ENCODE peak calls at places on chromosomes 11 and 22, in six cellular contexts. G, Y, W, F, D and X are unnamed samples.

GRCh38 chr11:119470316-119471266 is 47.6 kb upstream of the THY1 start:
- DNase-seq in G (no peak), Y (no peak), W (peak), F (no peak), D (no peak), X (no peak)

GRCh38 chr11:123628936-123629683 is 25.3 kb downstream of the SCN3B start:
- DNase-seq in G (no peak), Y (no peak), W (no peak), F (no peak), D (no peak), X (no peak)

GRCh38 chr22:27785818-27786217 is 15.7 kb downstream of the MN1 start:
- DNase-seq in G (no peak), Y (no peak), W (no peak), F (no peak), D (no peak), X (no peak)

GRCh38 chr11:8649361-8649760 is 33.1 kb downstream of the TRIM66 start:
- DNase-seq in G (no peak), Y (no peak), W (no peak), F (no peak), D (no peak), X (no peak)

GRCh38 chr11:125207866-125208425 is 43.4 kb downstream of the PKNOX2 start:
- DNase-seq in G (no peak), Y (no peak), W (no peak), F (no peak), D (no peak), X (no peak)

GRCh38 chr22:19958083-19959042 is 16.7 kb upstream of the TXNRD2 start:
- DNase-seq in G (no peak), Y (no peak), W (no peak), F (no peak), D (no peak), X (no peak)

GRCh38 chr11:31913985-31914384 is 102.9 kb upstream of the PAX6 start:
- DNase-seq in G (no peak), Y (no peak), W (no peak), F (no peak), D (no peak), X (no peak)

GRCh38 chr22:19869497-19870152 is 15.0 kb upstream of the GNB1L start:
- DNase-seq in G (no peak), Y (no peak), W (no peak), F (no peak), D (no peak), X (no peak)

GRCh38 chr22:26783886-26784285 is 126.5 kb downstream of the MIAT start:
- DNase-seq in G (no peak), Y (no peak), W (no peak), F (no peak), D (no peak), X (no peak)

GRCh38 chr11:62917906-62918502 is 3.2 kb downstream of the CHRM1 start:
- DNase-seq in G (no peak), Y (no peak), W (no peak), F (no peak), D (no peak), X (no peak)

GRCh38 chr11:45933846-45934579 is 11.6 kb downstream of the LARGE2 start:
- DNase-seq in G (no peak), Y (no peak), W (no peak), F (no peak), D (no peak), X (no peak)

GRCh38 chr11:112962854-112963367 is 1.7 kb downstream of the NCAM1 start:
- DNase-seq in G (peak), Y (no peak), W (no peak), F (no peak), D (no peak), X (no peak)

GRCh38 chr11:64320556-64320955 is 2.6 kb downstream of the PRDX5 start:
- DNase-seq in G (no peak), Y (no peak), W (no peak), F (no peak), D (no peak), X (no peak)

GRCh38 chr11:78040691-78041379 is 17.8 kb upstream of the KCTD14 start:
- DNase-seq in G (no peak), Y (no peak), W (no peak), F (no peak), D (no peak), X (no peak)

GRCh38 chr11:104623518-104623917 is 274.7 kb downstream of the CASP12 start:
- DNase-seq in G (no peak), Y (no peak), W (no peak), F (no peak), D (no peak), X (no peak)

GRCh38 chr11:57751676-57752253 is at the start of gene BTBD18:
- DNase-seq in G (peak), Y (peak), W (peak), F (no peak), D (no peak), X (no peak)

GRCh38 chr22:46536559-46537220 is 730 bp downstream of the CELSR1 start:
- DNase-seq in G (no peak), Y (no peak), W (no peak), F (no peak), D (no peak), X (no peak)

GRCh38 chr11:28529540-28530410 is 421.6 kb downstream of the METTL15 start:
- DNase-seq in G (peak), Y (no peak), W (peak), F (no peak), D (no peak), X (no peak)

GRCh38 chr11:1125803-1126202 is 31.9 kb upstream of the MUC5AC start:
- DNase-seq in G (no peak), Y (no peak), W (no peak), F (no peak), D (no peak), X (no peak)

GRCh38 chr22:22357024-22357868 is 112.7 kb downstream of the VPREB1 start:
- DNase-seq in G (peak), Y (peak), W (peak), F (peak), D (peak), X (peak)

GRCh38 chr11:128283445-128283844 is 303.9 kb downstream of the ETS1 start:
- DNase-seq in G (no peak), Y (no peak), W (no peak), F (no peak), D (no peak), X (no peak)

GRCh38 chr11:27485930-27486773 is 13.6 kb upstream of the LGR4 start:
- DNase-seq in G (peak), Y (peak), W (peak), F (no peak), D (no peak), X (no peak)

GRCh38 chr22:47372111-47372581 is 609.7 kb downstream of the TBC1D22A start:
- DNase-seq in G (no peak), Y (no peak), W (no peak), F (no peak), D (no peak), X (no peak)

GRCh38 chr22:42073568-42074152 is 388 bp upstream of the PHETA2 start:
- DNase-seq in G (no peak), Y (no peak), W (no peak), F (no peak), D (no peak), X (no peak)

GRCh38 chr11:104541706-104542105 is 356.6 kb downstream of the CASP12 start:
- DNase-seq in G (no peak), Y (no peak), W (no peak), F (no peak), D (no peak), X (no peak)

GRCh38 chr11:46896719-46897406 is 21.5 kb downstream of the LRP4 start:
- DNase-seq in G (peak), Y (no peak), W (no peak), F (no peak), D (no peak), X (no peak)

GRCh38 chr11:112756166-112756565 is 205.1 kb upstream of the NCAM1 start:
- DNase-seq in G (no peak), Y (no peak), W (no peak), F (no peak), D (no peak), X (no peak)

GRCh38 chr11:47433991-47434786 is 8.0 kb upstream of the PSMC3 start:
- DNase-seq in G (no peak), Y (no peak), W (peak), F (no peak), D (no peak), X (no peak)

GRCh38 chr11:57321996-57322880 is 2.5 kb downstream of the TNKS1BP1 start:
- DNase-seq in G (no peak), Y (no peak), W (peak), F (no peak), D (no peak), X (no peak)

GRCh38 chr11:22539851-22540376 is 85.7 kb downstream of the FANCF start:
- DNase-seq in G (no peak), Y (no peak), W (peak), F (no peak), D (no peak), X (no peak)

GRCh38 chr11:75337195-75337654 is 14.2 kb downstream of the ARRB1 start:
- DNase-seq in G (no peak), Y (no peak), W (no peak), F (no peak), D (no peak), X (no peak)

GRCh38 chr11:114058026-114058706 is 1.3 kb upstream of the ZBTB16 start:
- DNase-seq in G (no peak), Y (no peak), W (no peak), F (no peak), D (no peak), X (no peak)

GRCh38 chr22:26805131-26805530 is 147.7 kb downstream of the MIAT start:
- DNase-seq in G (no peak), Y (no peak), W (peak), F (no peak), D (no peak), X (no peak)

GRCh38 chr11:114279778-114280532 is 16.2 kb upstream of the NNMT start:
- DNase-seq in G (no peak), Y (no peak), W (no peak), F (no peak), D (no peak), X (no peak)